ENCODE peak calls at places on chromosome 9, in four cellular contexts. C is body of pancreas, K is RWPE2, I is fibroblast of lung. W is an unnamed sample.

GRCh38 chr9:110538621-110539020 is 40.9 kb downstream of the SVEP1 start:
- DNase-seq in C (no peak), K (no peak), I (no peak), W (no peak)

GRCh38 chr9:110583237-110583636 is 3.7 kb upstream of the SVEP1 start:
- DNase-seq in C (no peak), K (no peak), I (no peak), W (no peak)

GRCh38 chr9:125626187-125626586 is 80.8 kb downstream of the MAPKAP1 start:
- DNase-seq in C (no peak), K (no peak), I (peak; percentile 79), W (no peak)

GRCh38 chr9:71685988-71686387 is 82.3 kb downstream of the CEMIP2 start:
- DNase-seq in C (no peak), K (no peak), I (no peak), W (no peak)

GRCh38 chr9:76419782-76420380 is 25.7 kb upstream of the RFK start:
- DNase-seq in C (peak; percentile 31), K (no peak), I (no peak), W (no peak)

GRCh38 chr9:16133556-16134227 is 580.8 kb downstream of the CCDC171 start:
- DNase-seq in C (peak; percentile 47), K (no peak), I (peak; percentile 90), W (no peak)

GRCh38 chr9:135885100-135885853 is 22.1 kb downstream of the CAMSAP1 start:
- DNase-seq in C (no peak), K (no peak), I (peak; percentile 70), W (no peak)

GRCh38 chr9:135343733-135344522 is 135.7 kb upstream of the PPP1R26 start:
- DNase-seq in C (peak; percentile 72), K (peak; percentile 64), I (peak; percentile 4), W (peak; percentile 27)

GRCh38 chr9:71703172-71703872 is 65.0 kb downstream of the CEMIP2 start:
- DNase-seq in C (no peak), K (no peak), I (no peak), W (no peak)

GRCh38 chr9:128927731-128928411 is 7.1 kb downstream of the PHYHD1 start:
- DNase-seq in C (peak; percentile 73), K (no peak), I (peak; percentile 33), W (peak; percentile 60)

GRCh38 chr9:121743441-121744001 is 92.1 kb downstream of the DAB2IP start:
- DNase-seq in C (peak; percentile 93), K (no peak), I (peak; percentile 84), W (peak; percentile 86)

DNA sequence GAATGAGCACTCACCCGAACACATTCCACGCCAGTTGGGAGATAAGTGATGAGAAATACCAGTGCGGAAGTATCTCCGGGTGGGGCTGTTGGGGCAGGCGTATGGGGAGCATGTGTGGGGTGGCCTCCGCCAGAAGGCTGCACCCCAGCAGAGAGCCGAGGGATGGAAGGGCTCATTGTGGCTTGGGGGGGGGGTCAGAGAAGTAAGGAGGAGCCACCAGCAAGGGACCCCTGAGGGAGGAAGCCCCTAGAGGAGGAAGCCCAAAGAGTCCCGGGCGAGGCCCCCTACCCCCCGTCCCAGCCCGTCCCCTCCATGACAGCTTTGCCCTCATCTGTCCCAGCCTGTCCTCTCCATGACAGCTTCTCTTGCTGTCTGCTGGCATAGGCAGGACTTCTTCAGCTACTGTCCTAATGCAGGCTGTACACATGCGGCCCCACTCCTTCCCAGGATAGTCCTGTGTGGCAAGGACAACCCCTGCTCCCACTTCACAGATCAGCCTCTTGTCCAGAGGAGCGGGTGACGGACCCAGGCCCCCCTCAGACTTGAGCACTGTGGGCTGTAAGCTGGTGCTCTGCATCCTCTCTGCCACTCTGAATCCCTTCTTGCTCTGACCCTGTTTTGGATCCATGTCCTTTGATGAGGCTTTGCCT is 239.6 kb downstream of the CACNA1B start:
- DNase-seq in C (no peak), K (no peak), I (no peak), W (no peak)
- H3K9me3 ChIP-seq in C (no peaks in the 10 kb centered on the region), K (no peaks in the 10 kb centered on the region), I (no peaks in the 10 kb centered on the region), W (no peaks in the 10 kb centered on the region)

GRCh38 chr9:84238652-84239051 is 101.9 kb downstream of the SLC28A3 start:
- DNase-seq in C (no peak), K (no peak), I (no peak), W (no peak)
- TF ChIP-seq CTCF in C (no peak), K (no peak), I (no peak), W (no peak)

DNA sequence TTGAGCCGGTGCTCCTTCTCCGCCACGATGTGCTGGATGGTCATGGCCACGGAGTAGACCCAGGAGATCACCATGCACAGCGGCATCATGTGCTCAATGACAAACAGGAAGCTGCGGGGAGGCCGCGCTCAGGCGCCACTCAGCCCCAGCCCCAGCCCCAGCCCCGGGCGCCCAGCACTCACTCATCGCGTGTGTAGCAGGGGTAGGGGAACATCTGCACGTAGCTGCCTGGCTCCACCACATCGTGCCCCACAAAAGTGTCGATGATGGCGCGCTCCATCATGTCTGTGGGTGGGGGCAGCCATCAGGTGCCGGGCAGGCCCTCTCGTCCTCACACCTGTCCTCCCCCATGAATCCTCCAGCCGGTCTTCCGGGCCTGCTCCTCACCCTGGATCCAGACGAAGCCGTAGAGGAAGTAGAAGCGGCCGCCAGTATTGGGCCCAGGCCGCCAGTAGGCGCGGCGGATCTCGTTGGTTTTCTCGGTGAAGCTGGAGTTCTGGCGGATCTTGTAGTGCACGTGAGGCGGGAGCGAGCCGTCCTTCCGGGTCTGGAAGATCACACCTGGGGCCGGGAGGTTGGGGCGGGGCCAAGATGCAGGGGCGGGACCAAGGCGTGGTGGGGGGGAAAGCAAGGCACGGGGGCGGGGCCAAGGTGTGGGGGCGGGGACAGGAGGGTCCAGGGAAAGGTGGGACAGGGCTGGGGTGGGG is 10.1 kb downstream of the ABCA2 start:
- DNase-seq in C (no peak), K (no peak), I (no peak), W (no peak)
- H3K9me3 ChIP-seq in C (no peaks in the 10 kb centered on the region), K (no peaks in the 10 kb centered on the region), I (no peaks in the 10 kb centered on the region), W (no peaks in the 10 kb centered on the region)

GRCh38 chr9:131201856-131202255 is 74.5 kb downstream of the FAM78A start:
- DNase-seq in C (no peak), K (no peak), I (no peak), W (no peak)

GRCh38 chr9:131198316-131198715 is 72.9 kb downstream of the NUP214 start:
- DNase-seq in C (no peak), K (no peak), I (no peak), W (no peak)

GRCh38 chr9:131204285-131204684 is 72.0 kb downstream of the FAM78A start:
- DNase-seq in C (no peak), K (no peak), I (no peak), W (no peak)

GRCh38 chr9:131206495-131206894 is 69.8 kb downstream of the FAM78A start:
- DNase-seq in C (no peak), K (no peak), I (no peak), W (no peak)

DNA sequence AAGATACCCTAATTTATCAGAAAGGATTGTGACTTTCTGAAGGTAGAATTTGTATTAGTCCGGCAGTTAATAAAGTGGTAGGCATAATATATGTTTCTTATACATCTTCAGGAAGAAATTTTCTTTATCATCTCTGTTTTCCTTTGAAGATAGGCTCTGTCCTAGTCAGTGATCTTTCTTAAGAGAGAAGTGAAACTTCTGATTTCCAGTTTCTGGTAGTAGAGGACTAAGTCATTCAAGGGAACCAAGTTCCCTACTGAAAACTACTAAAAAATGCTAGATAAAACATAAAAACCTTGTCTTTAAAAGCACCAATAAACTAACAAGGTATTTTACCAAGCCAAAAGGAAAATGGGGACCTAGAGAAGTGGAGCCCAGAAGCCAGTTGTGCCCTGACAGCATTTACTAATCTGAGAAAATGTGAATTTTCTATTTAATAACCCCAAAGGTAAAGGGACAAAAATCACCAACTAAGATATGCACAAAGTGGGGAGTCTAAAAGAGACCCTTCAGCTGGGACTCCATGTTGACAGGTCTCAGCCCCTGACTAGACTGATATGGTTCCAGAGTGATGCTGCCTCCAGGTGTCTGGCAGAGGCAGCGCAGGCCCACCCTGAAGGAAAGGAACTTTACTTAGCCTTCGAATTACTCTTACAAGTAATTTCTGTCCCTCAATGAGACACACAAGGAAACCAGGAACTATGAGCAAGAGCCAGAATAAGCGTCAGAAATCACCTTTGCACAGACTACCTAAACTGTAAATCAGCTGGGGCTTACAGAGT is 72.7 kb downstream of the FAM78A start:
- DNase-seq in C (no peak), K (no peak), I (no peak), W (no peak)
- TF ChIP-seq CTCF in C (no peak), K (peak; percentile 18), I (no peak), W (no peak)

GRCh38 chr9:138060881-138061280 is 183.3 kb downstream of the CACNA1B start:
- DNase-seq in C (peak; percentile 1), K (no peak), I (no peak), W (no peak)

GRCh38 chr9:138059196-138059595 is 181.6 kb downstream of the CACNA1B start:
- DNase-seq in C (no peak), K (peak; percentile 33), I (no peak), W (no peak)

GRCh38 chr9:138062196-138062595 is 184.6 kb downstream of the CACNA1B start:
- DNase-seq in C (peak; percentile 1), K (no peak), I (no peak), W (no peak)

GRCh38 chr9:138061631-138062030 is 184.0 kb downstream of the CACNA1B start:
- DNase-seq in C (peak; percentile 2), K (peak; percentile 13), I (no peak), W (no peak)

DNA sequence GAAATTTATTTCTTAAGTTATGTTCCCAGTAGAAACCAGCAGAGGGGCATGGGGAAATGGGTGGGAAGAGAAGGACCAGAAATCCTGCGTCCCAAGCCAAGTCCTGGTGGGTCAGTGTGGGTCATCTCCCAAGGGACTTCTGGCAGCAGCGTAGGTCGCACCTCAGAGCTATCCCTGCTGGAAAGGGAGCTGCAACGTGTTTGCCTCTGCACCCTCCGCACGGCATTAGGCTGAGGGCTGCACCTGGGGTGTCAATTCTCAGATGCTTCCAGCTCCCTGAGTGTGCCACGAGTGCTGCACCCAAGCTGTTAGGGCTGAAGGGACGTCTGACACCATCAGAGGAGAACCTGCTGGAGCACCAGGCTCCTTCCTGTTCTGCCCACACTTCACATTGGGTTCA is 182.8 kb downstream of the CACNA1B start:
- DNase-seq in C (peak; percentile 8), K (peak; percentile 36), I (no peak), W (no peak)
- H3K9me3 ChIP-seq in C (no peaks in the 10 kb centered on the region), K (no peaks in the 10 kb centered on the region), I (no peaks in the 10 kb centered on the region), W (no peaks in the 10 kb centered on the region)

DNA sequence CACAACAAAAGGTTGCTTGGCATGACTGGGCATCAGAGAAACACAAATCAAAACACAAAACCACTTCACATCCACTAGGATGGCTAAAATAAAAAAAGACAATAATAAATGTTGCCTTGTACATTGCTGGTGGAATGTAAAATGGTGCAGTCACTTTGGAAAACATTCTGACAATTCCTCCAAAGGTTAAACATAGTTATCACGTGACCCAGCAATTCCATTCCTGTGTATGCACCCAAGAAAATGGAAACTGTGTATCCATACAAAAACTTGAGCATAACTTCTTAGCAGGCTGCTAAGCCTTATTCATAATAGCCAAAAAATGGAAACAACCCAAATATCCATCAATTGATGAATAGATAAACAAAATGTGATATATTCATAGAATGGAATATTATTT is 10.2 kb upstream of the SLC46A2 start:
- DNase-seq in C (no peak), K (no peak), I (no peak), W (no peak)
- TF ChIP-seq CTCF in C (no peak), K (no peak), I (no peak), W (no peak)

GRCh38 chr9:101408374-101409078 is 9.9 kb downstream of the ZNF189 start:
- DNase-seq in C (no peak), K (no peak), I (peak; percentile 1), W (no peak)
- H3K9me3 ChIP-seq in C (no peaks in the 10 kb centered on the region), K (peaks cover 41% of the 10 kb centered on the region), I (peaks cover 14% of the 10 kb centered on the region), W (peaks cover 12% of the 10 kb centered on the region)

W was measured in uterus.